ENCODE peak calls at places on chromosomes 12 and 14, in four cellular contexts. One of them, this sample, is unnamed.

GRCh38 chr14:61638595-61639391 is 56.5 kb upstream of the HIF1A start:
- DNase-seq in PC-3: peak
- DNase-seq in Peyer's patch: no peak
- DNase-seq in heart left ventricle: no peak
- DNase-seq in this sample: no peak

GRCh38 chr14:60331201-60332045 is 82.4 kb downstream of the PPM1A start:
- DNase-seq in Peyer's patch: peak
- DNase-seq in PC-3: peak
- DNase-seq in heart left ventricle: peak
- DNase-seq in this sample: peak

GRCh38 chr14:103537175-103537990 is 8.4 kb downstream of the TRMT61A start:
- DNase-seq in Peyer's patch: no peak
- DNase-seq in heart left ventricle: peak
- DNase-seq in PC-3: no peak
- DNase-seq in this sample: peak

GRCh38 chr14:52241102-52241793 is 26.2 kb upstream of the PTGDR start:
- DNase-seq in PC-3: peak
- DNase-seq in heart left ventricle: no peak
- DNase-seq in Peyer's patch: no peak
- DNase-seq in this sample: no peak

GRCh38 chr14:32329146-32329545 is at the start of gene AKAP6:
- DNase-seq in heart left ventricle: no peak
- DNase-seq in Peyer's patch: no peak
- DNase-seq in PC-3: no peak
- DNase-seq in this sample: no peak

GRCh38 chr12:124422570-124423523 is 128.0 kb downstream of the RFLNA start:
- DNase-seq in PC-3: peak
- DNase-seq in heart left ventricle: peak
- DNase-seq in Peyer's patch: peak
- DNase-seq in this sample: peak

GRCh38 chr12:131455218-131455506 is 255.7 kb upstream of the SFSWAP start:
- DNase-seq in PC-3: no peak
- DNase-seq in heart left ventricle: no peak
- DNase-seq in Peyer's patch: no peak
- DNase-seq in this sample: no peak

GRCh38 chr14:45041641-45042040 is 42.3 kb upstream of the PRPF39 start:
- DNase-seq in PC-3: no peak
- DNase-seq in heart left ventricle: no peak
- DNase-seq in Peyer's patch: no peak
- DNase-seq in this sample: no peak

GRCh38 chr12:65755596-65755978 is 68.7 kb upstream of the HMGA2 start:
- DNase-seq in heart left ventricle: no peak
- DNase-seq in PC-3: peak
- DNase-seq in Peyer's patch: no peak
- DNase-seq in this sample: no peak

GRCh38 chr12:87866602-87867292 is 162.5 kb downstream of the C12orf50 start:
- DNase-seq in Peyer's patch: no peak
- DNase-seq in PC-3: peak
- DNase-seq in heart left ventricle: no peak
- DNase-seq in this sample: no peak

GRCh38 chr12:113359133-113359938 is 949 bp downstream of the PLBD2 start:
- DNase-seq in Peyer's patch: no peak
- DNase-seq in PC-3: peak
- DNase-seq in heart left ventricle: peak
- DNase-seq in this sample: peak

GRCh38 chr14:91225025-91225424 is 19.5 kb downstream of the GPR68 start:
- DNase-seq in Peyer's patch: no peak
- DNase-seq in heart left ventricle: no peak
- DNase-seq in PC-3: peak
- DNase-seq in this sample: no peak

GRCh38 chr14:91229743-91230200 is 14.7 kb downstream of the GPR68 start:
- DNase-seq in heart left ventricle: no peak
- DNase-seq in PC-3: peak
- DNase-seq in Peyer's patch: no peak
- DNase-seq in this sample: no peak

GRCh38 chr14:91229005-91229382 is 15.5 kb downstream of the GPR68 start:
- DNase-seq in heart left ventricle: no peak
- DNase-seq in PC-3: no peak
- DNase-seq in Peyer's patch: no peak
- DNase-seq in this sample: no peak

GRCh38 chr14:91228112-91229004 is 16.1 kb downstream of the GPR68 start:
- DNase-seq in Peyer's patch: no peak
- DNase-seq in PC-3: peak
- DNase-seq in heart left ventricle: no peak
- DNase-seq in this sample: no peak

GRCh38 chr14:91227183-91227628 is 17.3 kb downstream of the GPR68 start:
- DNase-seq in heart left ventricle: no peak
- DNase-seq in Peyer's patch: no peak
- DNase-seq in PC-3: no peak
- DNase-seq in this sample: no peak
- H3K4me3 ChIP-seq in heart left ventricle: no peak
- H3K4me3 ChIP-seq in Peyer's patch: no peak
- H3K4me3 ChIP-seq in PC-3: no peak
- H3K4me3 ChIP-seq in this sample: no peak

GRCh38 chr12:6360578-6361490 is 14.5 kb downstream of the SCNN1A start:
- DNase-seq in Peyer's patch: peak
- DNase-seq in heart left ventricle: no peak
- DNase-seq in PC-3: peak
- DNase-seq in this sample: no peak
- H3K4me3 ChIP-seq in Peyer's patch: no peak
- H3K4me3 ChIP-seq in heart left ventricle: no peak
- H3K4me3 ChIP-seq in PC-3: no peak
- H3K4me3 ChIP-seq in this sample: no peak

GRCh38 chr12:46574853-46575252 is 202.3 kb upstream of the SLC38A2 start:
- DNase-seq in PC-3: no peak
- DNase-seq in Peyer's patch: no peak
- DNase-seq in heart left ventricle: no peak
- DNase-seq in this sample: no peak
- H3K4me3 ChIP-seq in PC-3: no peak
- H3K4me3 ChIP-seq in Peyer's patch: no peak
- H3K4me3 ChIP-seq in heart left ventricle: no peak
- H3K4me3 ChIP-seq in this sample: no peak

GRCh38 chr12:12056951-12057350 is 13.8 kb upstream of the BCL2L14 start:
- DNase-seq in Peyer's patch: no peak
- DNase-seq in heart left ventricle: no peak
- DNase-seq in PC-3: peak
- DNase-seq in this sample: no peak
- H3K4me3 ChIP-seq in Peyer's patch: no peak
- H3K4me3 ChIP-seq in heart left ventricle: no peak
- H3K4me3 ChIP-seq in PC-3: no peak
- H3K4me3 ChIP-seq in this sample: no peak

DNA sequence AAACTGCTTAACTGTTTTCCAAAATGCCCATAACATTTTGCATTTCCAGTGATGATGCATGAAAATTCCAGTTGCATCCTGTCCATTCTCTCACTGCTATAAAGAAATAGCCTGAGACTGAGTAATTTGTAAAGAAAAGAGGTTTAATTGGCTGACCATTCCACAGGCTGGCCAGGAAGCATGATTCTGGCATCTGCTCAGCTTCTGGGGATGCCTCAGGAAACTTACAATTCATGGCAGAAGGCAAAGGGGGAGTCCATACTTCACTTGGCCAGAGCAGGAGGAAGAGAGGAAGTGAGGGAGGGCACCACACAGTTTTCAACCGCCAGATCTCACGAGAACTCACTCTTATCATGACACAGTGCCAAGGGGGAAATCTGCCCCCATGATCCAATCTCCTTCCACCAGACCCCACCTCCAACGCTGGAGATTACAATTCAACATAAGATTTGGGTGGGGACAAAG is 18.2 kb upstream of the CLEC2D start:
- DNase-seq in heart left ventricle: no peak
- DNase-seq in Peyer's patch: no peak
- DNase-seq in PC-3: peak
- DNase-seq in this sample: no peak
- H3K4me3 ChIP-seq in heart left ventricle: no peak
- H3K4me3 ChIP-seq in Peyer's patch: no peak
- H3K4me3 ChIP-seq in PC-3: peak
- H3K4me3 ChIP-seq in this sample: no peak

DNA sequence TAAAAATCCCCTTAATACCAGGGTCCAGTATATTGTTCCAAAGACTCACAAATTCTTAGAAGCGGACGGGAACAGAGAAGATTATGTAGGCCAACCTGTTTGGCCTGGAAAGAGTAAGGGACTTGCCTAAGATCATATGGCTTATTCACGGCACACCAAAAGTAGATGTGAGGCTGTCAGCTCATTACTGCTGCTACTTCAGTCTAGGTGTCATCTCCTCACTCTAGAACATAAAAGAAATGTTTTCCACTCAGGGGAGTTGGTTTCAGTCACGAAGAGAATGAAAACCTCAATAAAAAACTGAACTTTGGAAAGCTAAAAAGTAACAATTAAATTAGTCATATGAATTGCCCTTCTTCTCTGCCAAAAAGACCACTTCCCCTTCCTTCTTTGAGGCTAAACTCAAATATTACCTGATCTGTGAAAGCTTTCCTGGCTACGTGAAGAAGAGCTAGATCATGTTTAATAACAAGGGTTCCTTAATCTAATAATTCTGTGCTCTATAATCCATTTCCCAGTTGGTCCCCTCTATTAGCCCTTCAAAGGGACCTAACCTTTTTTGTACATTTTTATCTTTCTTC is 710 bp upstream of the CEP128 start:
- DNase-seq in Peyer's patch: no peak
- DNase-seq in heart left ventricle: no peak
- DNase-seq in PC-3: peak
- DNase-seq in this sample: no peak
- H3K4me3 ChIP-seq in Peyer's patch: peak
- H3K4me3 ChIP-seq in heart left ventricle: peak
- H3K4me3 ChIP-seq in PC-3: peak
- H3K4me3 ChIP-seq in this sample: no peak

DNA sequence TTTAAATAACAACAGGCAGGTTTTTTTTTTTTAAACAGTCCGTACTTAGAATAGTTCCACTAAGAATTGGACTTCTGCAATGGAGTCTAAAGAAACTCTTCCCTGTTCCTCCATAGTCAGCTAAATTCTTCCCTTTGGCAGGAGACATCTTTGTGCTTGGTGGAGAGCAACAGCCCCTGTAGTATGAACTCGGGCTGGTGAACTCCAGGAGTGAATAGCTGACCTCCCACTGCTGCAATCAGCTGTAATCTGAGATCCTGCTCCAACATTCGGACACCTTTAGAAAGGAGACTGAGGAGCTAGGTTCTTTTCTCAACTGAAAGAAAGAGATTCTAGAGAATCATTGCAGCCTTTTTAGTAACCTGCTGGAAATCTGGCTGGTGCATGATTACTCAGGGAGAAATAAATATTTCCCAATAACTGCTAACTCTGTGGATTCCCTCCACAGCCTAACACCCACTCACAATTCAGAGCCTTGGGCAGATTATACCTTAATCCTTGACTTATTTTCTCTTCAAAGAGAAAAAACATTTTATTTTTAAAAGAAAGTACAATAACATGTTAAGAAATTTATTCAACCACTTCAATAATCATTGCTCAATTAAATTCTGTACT is 25.6 kb upstream of the DBX2 start:
- DNase-seq in PC-3: no peak
- DNase-seq in Peyer's patch: no peak
- DNase-seq in heart left ventricle: no peak
- DNase-seq in this sample: no peak
- H3K4me3 ChIP-seq in PC-3: no peak
- H3K4me3 ChIP-seq in Peyer's patch: no peak
- H3K4me3 ChIP-seq in heart left ventricle: no peak
- H3K4me3 ChIP-seq in this sample: no peak

GRCh38 chr12:46964496-46965098 is 114.8 kb upstream of the PCED1B start:
- DNase-seq in Peyer's patch: no peak
- DNase-seq in PC-3: no peak
- DNase-seq in heart left ventricle: peak
- DNase-seq in this sample: no peak
- H3K4me3 ChIP-seq in Peyer's patch: no peak
- H3K4me3 ChIP-seq in PC-3: no peak
- H3K4me3 ChIP-seq in heart left ventricle: no peak
- H3K4me3 ChIP-seq in this sample: peak

DNA sequence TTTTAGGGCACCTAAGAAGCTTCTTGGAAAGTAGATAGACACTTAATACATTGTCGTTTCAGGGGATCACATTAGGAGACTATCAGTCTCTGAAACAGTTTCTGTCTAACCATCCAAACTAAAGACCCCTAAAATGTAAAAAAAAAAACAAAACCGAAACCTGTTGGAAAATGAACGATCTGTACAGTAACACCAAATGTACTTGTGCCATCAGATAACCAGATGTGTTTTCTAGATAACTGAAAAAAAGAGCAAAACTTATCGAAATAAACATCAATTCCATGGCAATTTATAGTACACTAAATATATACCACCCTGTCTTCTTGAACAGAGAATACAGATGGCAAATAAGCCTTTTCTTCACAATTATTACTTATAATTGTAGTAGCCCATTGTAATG is 2.0 kb downstream of the LDHB start:
- DNase-seq in Peyer's patch: no peak
- DNase-seq in heart left ventricle: no peak
- DNase-seq in PC-3: no peak
- DNase-seq in this sample: no peak
- H3K4me3 ChIP-seq in Peyer's patch: peak
- H3K4me3 ChIP-seq in heart left ventricle: peak
- H3K4me3 ChIP-seq in PC-3: peak
- H3K4me3 ChIP-seq in this sample: no peak